ENCODE peak calls at places on chromosomes 13 and 19, in eight cellular contexts. C is pons, R is GDM1, M is astrocyte of the spinal cord, O is AG10803, V is hippocampal formation, B is left colon, P is Daoy. T is an unnamed sample.
A peak's percentile ranks its signal among the peaks of the same experiment; 100 is the strongest.

GRCh38 chr13:113550453-113550852 is 34.1 kb upstream of the TFDP1 start:
- DNase-seq in C (no peak), R (no peak), M (no peak), O (no peak), V (no peak), B (no peak), P (no peak), T (no peak)

GRCh38 chr19:55300821-55301458 is 17.1 kb downstream of the BRSK1 start:
- DNase-seq in C (peak; percentile 59), R (no peak), M (no peak), O (no peak), V (peak; percentile 52), B (no peak), P (no peak), T (no peak)

GRCh38 chr19:3065675-3066357 is 3.5 kb upstream of the TLE5 start:
- DNase-seq in C (no peak), R (no peak), M (no peak), O (no peak), V (no peak), B (peak; percentile 68), P (no peak), T (peak; percentile 76)

GRCh38 chr19:49244256-49244655 is 80.7 kb downstream of the SLC6A16 start:
- DNase-seq in C (no peak), R (no peak), M (no peak), O (no peak), V (no peak), B (no peak), P (no peak), T (no peak)

GRCh38 chr19:53538378-53539109 is 599 bp downstream of the ZNF331 start:
- DNase-seq in C (no peak), R (no peak), M (no peak), O (no peak), V (no peak), B (no peak), P (no peak), T (no peak)

GRCh38 chr19:49348305-49349188 is 13.3 kb downstream of the CD37 start:
- DNase-seq in C (no peak), R (no peak), M (no peak), O (no peak), V (no peak), B (no peak), P (no peak), T (no peak)

GRCh38 chr13:111174377-111174776 is 59.3 kb downstream of the ARHGEF7 start:
- DNase-seq in C (no peak), R (no peak), M (no peak), O (no peak), V (no peak), B (no peak), P (no peak), T (no peak)

GRCh38 chr13:73465629-73465974 is 406.8 kb downstream of the KLF5 start:
- DNase-seq in C (no peak), R (no peak), M (peak; percentile 41), O (peak; percentile 2), V (no peak), B (no peak), P (peak; percentile 12), T (no peak)

GRCh38 chr19:3494559-3494958 is 5.9 kb downstream of the DOHH start:
- DNase-seq in C (no peak), R (no peak), M (no peak), O (no peak), V (no peak), B (no peak), P (no peak), T (no peak)

GRCh38 chr13:109345433-109345941 is 440.9 kb downstream of the IRS2 start:
- DNase-seq in C (no peak), R (no peak), M (peak; percentile 79), O (peak; percentile 72), V (no peak), B (no peak), P (no peak), T (no peak)

GRCh38 chr13:106815545-106815944 is 247.6 kb upstream of the ARGLU1 start:
- DNase-seq in C (no peak), R (no peak), M (no peak), O (no peak), V (no peak), B (no peak), P (no peak), T (no peak)

GRCh38 chr13:47175172-47175806 is 278.4 kb upstream of the HTR2A start:
- DNase-seq in C (peak; percentile 7), R (peak; percentile 47), M (peak; percentile 86), O (peak; percentile 86), V (no peak), B (no peak), P (peak; percentile 51), T (no peak)

GRCh38 chr13:44974056-44974798 is 15.0 kb downstream of the NUFIP1 start:
- DNase-seq in C (peak; percentile 50), R (peak; percentile 53), M (peak; percentile 77), O (peak; percentile 63), V (no peak), B (peak; percentile 22), P (peak; percentile 19), T (peak; percentile 29)

GRCh38 chr19:18156841-18157464 is 4.0 kb downstream of the PIK3R2 start:
- DNase-seq in C (peak; percentile 81), R (no peak), M (peak; percentile 87), O (peak; percentile 65), V (no peak), B (peak; percentile 95), P (peak; percentile 87), T (no peak)

GRCh38 chr19:50628146-50628545 is 11.5 kb downstream of the SYT3 start:
- DNase-seq in C (no peak), R (no peak), M (no peak), O (no peak), V (no peak), B (no peak), P (no peak), T (no peak)

GRCh38 chr19:29667941-29668340 is 2.7 kb downstream of the PLEKHF1 start:
- DNase-seq in C (no peak), R (no peak), M (no peak), O (no peak), V (no peak), B (peak; percentile 34), P (no peak), T (no peak)

GRCh38 chr13:47420012-47420411 is 523.2 kb upstream of the HTR2A start:
- DNase-seq in C (no peak), R (no peak), M (no peak), O (peak; percentile 15), V (no peak), B (no peak), P (no peak), T (no peak)

GRCh38 chr19:3604987-3605343 is 1.7 kb downstream of the TBXA2R start:
- DNase-seq in C (no peak), R (no peak), M (no peak), O (no peak), V (no peak), B (no peak), P (no peak), T (peak; percentile 43)

GRCh38 chr19:722553-723101 is 13.9 kb downstream of the PALM start:
- DNase-seq in C (no peak), R (no peak), M (no peak), O (no peak), V (no peak), B (no peak), P (peak; percentile 58), T (no peak)

GRCh38 chr13:32911506-32911905 is 104.7 kb upstream of the KL start:
- DNase-seq in C (peak; percentile 51), R (peak; percentile 66), M (peak; percentile 38), O (peak; percentile 57), V (peak; percentile 19), B (peak; percentile 12), P (peak; percentile 53), T (no peak)

GRCh38 chr13:102901615-102902305 is 55.9 kb downstream of the ERCC5 start:
- DNase-seq in C (peak; percentile 24), R (no peak), M (no peak), O (no peak), V (no peak), B (no peak), P (no peak), T (no peak)

GRCh38 chr13:44141213-44141724 is 232.4 kb upstream of the SERP2 start:
- DNase-seq in C (peak; percentile 39), R (no peak), M (peak; percentile 22), O (peak; percentile 31), V (no peak), B (no peak), P (no peak), T (no peak)

GRCh38 chr13:110062077-110062776 is 244.7 kb downstream of the COL4A1 start:
- DNase-seq in C (no peak), R (no peak), M (no peak), O (peak; percentile 47), V (no peak), B (no peak), P (no peak), T (no peak)

GRCh38 chr19:3149089-3149488 is 13.3 kb downstream of the GNA15 start:
- DNase-seq in C (no peak), R (no peak), M (no peak), O (no peak), V (no peak), B (no peak), P (no peak), T (no peak)

GRCh38 chr13:64428196-64428595 is 2801.9 kb downstream of the PCDH9 start:
- DNase-seq in C (no peak), R (no peak), M (peak; percentile 21), O (peak; percentile 37), V (no peak), B (no peak), P (no peak), T (no peak)

GRCh38 chr13:108003626-108004025 is 211.7 kb downstream of the LIG4 start:
- DNase-seq in C (no peak), R (no peak), M (no peak), O (no peak), V (no peak), B (no peak), P (no peak), T (no peak)

GRCh38 chr19:40758491-40758890 is 7.5 kb downstream of the SNRPA start:
- DNase-seq in C (no peak), R (no peak), M (no peak), O (no peak), V (no peak), B (no peak), P (no peak), T (no peak)

GRCh38 chr19:8922591-8922990 is 87.6 kb downstream of the MUC16 start:
- DNase-seq in C (no peak), R (no peak), M (no peak), O (no peak), V (no peak), B (no peak), P (no peak), T (no peak)

GRCh38 chr19:10887616-10888367 is 16.4 kb downstream of the CARM1 start:
- DNase-seq in C (no peak), R (no peak), M (no peak), O (no peak), V (no peak), B (no peak), P (peak; percentile 26), T (no peak)

GRCh38 chr13:27956576-27957300 is 12.4 kb downstream of the CDX2 start:
- DNase-seq in C (no peak), R (no peak), M (no peak), O (no peak), V (no peak), B (no peak), P (no peak), T (no peak)

GRCh38 chr19:1590641-1591397 is 1.8 kb downstream of the MBD3 start:
- DNase-seq in C (no peak), R (no peak), M (peak; percentile 12), O (no peak), V (no peak), B (no peak), P (no peak), T (no peak)

GRCh38 chr13:113493315-113493951 is 2.9 kb upstream of the DCUN1D2 start:
- DNase-seq in C (no peak), R (peak; percentile 36), M (peak; percentile 96), O (peak; percentile 93), V (no peak), B (no peak), P (peak; percentile 79), T (no peak)

GRCh38 chr13:25111557-25111956 is 15.6 kb downstream of the PABPC3 start:
- DNase-seq in C (no peak), R (no peak), M (peak; percentile 15), O (no peak), V (no peak), B (no peak), P (no peak), T (no peak)

GRCh38 chr19:9917322-9917721 is 19.0 kb downstream of the OLFM2 start:
- DNase-seq in C (peak; percentile 42), R (peak; percentile 37), M (peak; percentile 24), O (peak; percentile 46), V (no peak), B (no peak), P (peak; percentile 76), T (no peak)